ENCODE peak calls at places on chromosomes 2 and 18, in seven cellular contexts. V is spleen, P is left lung, W is gastrocnemius medialis, T is fibroblast of lung, M is tibial nerve, Q is Panc1. U is an unnamed sample.

GRCh38 chr2:168599738-168600137 is 143.7 kb downstream of the CERS6 start:
- DNase-seq in V (no peak), P (no peak), W (no peak), T (no peak), M (no peak), Q (no peak), U (no peak)

GRCh38 chr2:145524303-145524702 is 1004.4 kb upstream of the ZEB2 start:
- DNase-seq in V (no peak), P (no peak), W (no peak), T (no peak), M (no peak), Q (no peak), U (no peak)

GRCh38 chr2:18479901-18480369 is 80.5 kb downstream of the RDH14 start:
- DNase-seq in V (no peak), P (no peak), W (peak), T (peak), M (no peak), Q (no peak), U (no peak)

GRCh38 chr2:236774171-236774570 is 204.5 kb downstream of the ACKR3 start:
- DNase-seq in V (no peak), P (no peak), W (no peak), T (no peak), M (no peak), Q (no peak), U (no peak)

GRCh38 chr2:33620-34019 is 12.7 kb downstream of the FAM110C start:
- DNase-seq in V (no peak), P (no peak), W (no peak), T (no peak), M (no peak), Q (no peak), U (no peak)

GRCh38 chr2:234879671-234880455 is 72.0 kb upstream of the SH3BP4 start:
- DNase-seq in V (no peak), P (no peak), W (no peak), T (peak), M (no peak), Q (peak), U (peak)

GRCh38 chr2:32271063-32271462 is 6.4 kb upstream of the NLRC4 start:
- DNase-seq in V (no peak), P (no peak), W (no peak), T (no peak), M (no peak), Q (no peak), U (no peak)

GRCh38 chr2:140650825-140651224 is 1480.0 kb downstream of the LRP1B start:
- DNase-seq in V (no peak), P (no peak), W (no peak), T (peak), M (no peak), Q (peak), U (no peak)

GRCh38 chr2:23926289-23926749 is 604 bp downstream of the ATAD2B start:
- DNase-seq in V (peak), P (peak), W (no peak), T (no peak), M (no peak), Q (no peak), U (no peak)

GRCh38 chr18:49041677-49042570 is 91.2 kb upstream of the SMAD7 start:
- DNase-seq in V (no peak), P (no peak), W (no peak), T (peak), M (no peak), Q (no peak), U (peak)

GRCh38 chr18:55402731-55403405 is 185.1 kb downstream of the TCF4 start:
- DNase-seq in V (no peak), P (no peak), W (no peak), T (peak), M (no peak), Q (no peak), U (peak)
- H3K4me3 ChIP-seq in V (no peak), P (no peak), W (peak), T (peak), M (peak), Q (peak), U (no peak)

GRCh38 chr2:69167469-69167822 is 154.5 kb downstream of the ANTXR1 start:
- DNase-seq in V (no peak), P (no peak), W (no peak), T (no peak), M (no peak), Q (no peak), U (no peak)
- H3K27ac ChIP-seq in V (no peak), P (no peak), W (no peak), T (no peak), M (no peak), Q (no peak), U (no peak)

GRCh38 chr2:183037281-183037659 is 987 bp downstream of the NCKAP1 start:
- DNase-seq in V (no peak), P (no peak), W (no peak), T (peak), M (no peak), Q (no peak), U (no peak)

GRCh38 chr2:183035954-183036669 is 2.1 kb downstream of the NCKAP1 start:
- DNase-seq in V (no peak), P (no peak), W (no peak), T (no peak), M (no peak), Q (no peak), U (no peak)

GRCh38 chr2:183040604-183041003 is 2.3 kb upstream of the NCKAP1 start:
- DNase-seq in V (no peak), P (no peak), W (no peak), T (no peak), M (no peak), Q (no peak), U (no peak)

GRCh38 chr2:183037660-183038340 is 457 bp downstream of the NCKAP1 start:
- DNase-seq in V (no peak), P (peak), W (peak), T (peak), M (peak), Q (no peak), U (peak)

GRCh38 chr2:183038341-183039300 is at the start of gene NCKAP1:
- DNase-seq in V (peak), P (peak), W (peak), T (peak), M (peak), Q (no peak), U (peak)
- TF ChIP-seq CTCF in V (peak), P (peak), W (peak), T (no peak), M (peak), Q (peak), U (peak)

DNA sequence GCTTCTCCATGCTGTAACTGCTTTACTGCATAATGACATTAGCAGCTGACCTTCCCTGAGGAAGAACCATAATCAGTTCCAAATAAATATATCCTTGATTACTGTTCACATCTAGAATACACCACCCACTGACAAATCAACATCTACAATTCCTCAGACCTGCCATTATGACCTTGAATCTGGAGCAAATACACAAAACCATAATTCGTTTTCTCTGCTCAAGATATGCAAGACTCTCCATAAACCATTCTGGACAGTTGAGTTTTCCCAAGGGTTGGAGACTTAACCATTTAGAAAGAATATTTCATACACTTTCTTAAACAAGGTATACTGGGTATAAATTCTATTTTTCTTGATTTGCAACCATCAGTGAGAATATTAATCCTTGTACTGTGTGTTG is 11.8 kb downstream of the C2orf76 start:
- DNase-seq in V (no peak), P (no peak), W (no peak), T (no peak), M (no peak), Q (no peak), U (no peak)
- H3K4me3 ChIP-seq in V (no peak), P (no peak), W (no peak), T (no peak), M (no peak), Q (no peak), U (no peak)

DNA sequence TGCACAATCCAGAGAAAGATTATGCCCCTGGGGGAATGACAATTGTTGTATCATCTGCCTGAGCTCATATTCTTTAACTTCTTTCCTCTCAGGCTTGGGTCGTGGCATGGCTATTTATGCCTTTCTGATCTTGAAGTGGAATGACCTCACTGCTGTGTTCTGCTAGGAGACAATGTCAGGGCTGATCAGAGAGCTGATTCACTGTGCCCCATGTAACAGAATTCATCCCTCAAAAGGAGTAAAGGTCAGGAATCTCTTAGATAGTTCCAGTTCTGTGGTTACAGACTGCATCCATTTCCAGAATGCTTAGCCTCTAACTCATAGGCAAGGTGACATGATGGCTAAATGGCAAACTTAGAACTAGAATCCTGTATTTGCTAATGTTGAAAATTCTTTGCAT is 511.7 kb upstream of the CNTNAP5 start:
- DNase-seq in V (no peak), P (no peak), W (no peak), T (peak), M (no peak), Q (no peak), U (no peak)
- H3K27ac ChIP-seq in V (no peak), P (no peak), W (no peak), T (no peak), M (no peak), Q (no peak), U (no peak)

GRCh38 chr2:172200495-172201085 is 97.9 kb upstream of the DLX2 start:
- DNase-seq in V (no peak), P (no peak), W (no peak), T (peak), M (no peak), Q (peak), U (peak)
- TF ChIP-seq CTCF in V (peak), P (peak), W (no peak), T (peak), M (no peak), Q (peak), U (peak)

U was measured in brain microvascular endothelial cell.